ENCODE peak calls at places on chromosome 6, in seven cellular contexts. One of them, this sample, is unnamed.
A peak's percentile ranks its signal among the peaks of the same experiment; 100 is the strongest.

GRCh38 chr6:41713161-41713649 is 22.2 kb downstream of the TFEB start:
- DNase-seq in neuronal stem cell: no peak
- DNase-seq in H1: no peak
- DNase-seq in H9: no peak
- DNase-seq in mesendoderm: no peak
- DNase-seq in mesenchymal stem cell: no peak
- DNase-seq in IMR-90: peak; percentile 45
- DNase-seq in this sample: no peak

GRCh38 chr6:78771619-78772018 is 95.7 kb upstream of the IRAK1BP1 start:
- DNase-seq in H9: no peak
- DNase-seq in mesendoderm: no peak
- DNase-seq in mesenchymal stem cell: no peak
- DNase-seq in neuronal stem cell: no peak
- DNase-seq in IMR-90: no peak
- DNase-seq in H1: no peak
- DNase-seq in this sample: no peak

GRCh38 chr6:31543639-31544038 is 1.8 kb upstream of the DDX39B start:
- DNase-seq in neuronal stem cell: no peak
- DNase-seq in mesenchymal stem cell: no peak
- DNase-seq in IMR-90: no peak
- DNase-seq in H9: no peak
- DNase-seq in mesendoderm: no peak
- DNase-seq in H1: no peak
- DNase-seq in this sample: no peak

GRCh38 chr6:141521440-141521839 is 611.3 kb upstream of the GJE1 start:
- DNase-seq in H1: no peak
- DNase-seq in mesendoderm: no peak
- DNase-seq in mesenchymal stem cell: no peak
- DNase-seq in IMR-90: peak; percentile 34
- DNase-seq in H9: no peak
- DNase-seq in neuronal stem cell: no peak
- DNase-seq in this sample: no peak

GRCh38 chr6:150346346-150346745 is 22.5 kb upstream of the IYD start:
- DNase-seq in mesenchymal stem cell: no peak
- DNase-seq in IMR-90: no peak
- DNase-seq in neuronal stem cell: no peak
- DNase-seq in mesendoderm: no peak
- DNase-seq in H9: no peak
- DNase-seq in H1: no peak
- DNase-seq in this sample: no peak

GRCh38 chr6:81226957-81227356 is 525.5 kb downstream of the TENT5A start:
- DNase-seq in neuronal stem cell: no peak
- DNase-seq in mesendoderm: no peak
- DNase-seq in IMR-90: no peak
- DNase-seq in H9: no peak
- DNase-seq in H1: no peak
- DNase-seq in mesenchymal stem cell: no peak
- DNase-seq in this sample: no peak

GRCh38 chr6:23181301-23182110 is 612.1 kb downstream of the HDGFL1 start:
- DNase-seq in H1: no peak
- DNase-seq in IMR-90: no peak
- DNase-seq in neuronal stem cell: no peak
- DNase-seq in mesendoderm: no peak
- DNase-seq in mesenchymal stem cell: no peak
- DNase-seq in H9: no peak
- DNase-seq in this sample: no peak

GRCh38 chr6:133202610-133203343 is 38.4 kb upstream of the EYA4 start:
- DNase-seq in H9: no peak
- DNase-seq in neuronal stem cell: no peak
- DNase-seq in H1: no peak
- DNase-seq in IMR-90: peak; percentile 87
- DNase-seq in mesenchymal stem cell: no peak
- DNase-seq in mesendoderm: no peak
- DNase-seq in this sample: no peak

GRCh38 chr6:19472850-19473249 is 364.3 kb upstream of the ID4 start:
- DNase-seq in mesenchymal stem cell: no peak
- DNase-seq in mesendoderm: peak; percentile 27
- DNase-seq in IMR-90: no peak
- DNase-seq in H9: peak; percentile 46
- DNase-seq in neuronal stem cell: no peak
- DNase-seq in H1: peak; percentile 85
- DNase-seq in this sample: peak; percentile 75

GRCh38 chr6:10433322-10433721 is 18.4 kb upstream of the TFAP2A start:
- DNase-seq in H9: no peak
- DNase-seq in H1: no peak
- DNase-seq in neuronal stem cell: no peak
- DNase-seq in IMR-90: no peak
- DNase-seq in mesendoderm: no peak
- DNase-seq in mesenchymal stem cell: no peak
- DNase-seq in this sample: peak; percentile 77

GRCh38 chr6:132458887-132459604 is 53.9 kb downstream of the STX7 start:
- DNase-seq in IMR-90: no peak
- DNase-seq in mesenchymal stem cell: no peak
- DNase-seq in H9: no peak
- DNase-seq in H1: no peak
- DNase-seq in mesendoderm: no peak
- DNase-seq in neuronal stem cell: no peak
- DNase-seq in this sample: no peak

GRCh38 chr6:109662192-109662591 is 28.8 kb downstream of the AK9 start:
- DNase-seq in IMR-90: peak; percentile 33
- DNase-seq in mesenchymal stem cell: no peak
- DNase-seq in mesendoderm: no peak
- DNase-seq in H9: no peak
- DNase-seq in neuronal stem cell: no peak
- DNase-seq in H1: no peak
- DNase-seq in this sample: peak; percentile 10

GRCh38 chr6:73452107-73452461 is at the start of gene CGAS:
- DNase-seq in H9: no peak
- DNase-seq in H1: no peak
- DNase-seq in IMR-90: peak; percentile 62
- DNase-seq in mesenchymal stem cell: peak; percentile 72
- DNase-seq in neuronal stem cell: no peak
- DNase-seq in mesendoderm: peak; percentile 69
- DNase-seq in this sample: peak; percentile 61

GRCh38 chr6:48552905-48553304 is 441.9 kb upstream of the PTCHD4 start:
- DNase-seq in neuronal stem cell: no peak
- DNase-seq in H9: no peak
- DNase-seq in IMR-90: no peak
- DNase-seq in mesendoderm: no peak
- DNase-seq in H1: no peak
- DNase-seq in mesenchymal stem cell: no peak
- DNase-seq in this sample: no peak

GRCh38 chr6:109772961-109773431 is 81.9 kb downstream of the FIG4 start:
- DNase-seq in H1: no peak
- DNase-seq in mesendoderm: no peak
- DNase-seq in H9: no peak
- DNase-seq in neuronal stem cell: no peak
- DNase-seq in IMR-90: peak; percentile 80
- DNase-seq in mesenchymal stem cell: peak; percentile 18
- DNase-seq in this sample: no peak

GRCh38 chr6:33566182-33567084 is 13.6 kb downstream of the BAK1 start:
- DNase-seq in mesendoderm: no peak
- DNase-seq in IMR-90: peak; percentile 60
- DNase-seq in mesenchymal stem cell: no peak
- DNase-seq in H9: no peak
- DNase-seq in neuronal stem cell: no peak
- DNase-seq in H1: no peak
- DNase-seq in this sample: no peak

GRCh38 chr6:13947611-13948178 is 22.9 kb downstream of the RNF182 start:
- DNase-seq in mesenchymal stem cell: no peak
- DNase-seq in mesendoderm: peak; percentile 21
- DNase-seq in H9: no peak
- DNase-seq in IMR-90: no peak
- DNase-seq in neuronal stem cell: no peak
- DNase-seq in H1: no peak
- DNase-seq in this sample: no peak
- H3K4ac ChIP-seq in mesenchymal stem cell: no peak overlapping the region
- H3K4ac ChIP-seq in mesendoderm: no peak overlapping the region
- H3K4ac ChIP-seq in H9: no peak overlapping the region
- H3K4ac ChIP-seq in IMR-90: no peak overlapping the region
- H3K4ac ChIP-seq in neuronal stem cell: no peak overlapping the region
- H3K4ac ChIP-seq in H1: no peak overlapping the region
- H3K4ac ChIP-seq in this sample: no peak overlapping the region

DNA sequence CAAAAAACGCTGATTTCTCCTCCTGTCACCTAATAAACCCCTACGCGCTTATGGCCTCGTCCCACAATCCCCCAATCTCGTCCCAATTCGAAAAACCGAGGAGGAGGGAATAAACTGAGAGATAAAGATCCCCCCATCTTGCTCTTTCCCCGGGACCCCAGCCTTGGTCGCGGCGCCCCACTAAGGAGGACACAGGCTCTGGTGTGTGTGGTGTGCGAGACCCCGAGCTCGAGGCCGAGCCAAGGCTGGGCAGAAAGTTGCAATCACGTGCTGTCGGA is 1.3 kb upstream of the NR2E1 start:
- DNase-seq in H1: no peak
- DNase-seq in mesenchymal stem cell: no peak
- DNase-seq in IMR-90: no peak
- DNase-seq in neuronal stem cell: no peak
- DNase-seq in H9: no peak
- DNase-seq in mesendoderm: no peak
- DNase-seq in this sample: no peak
- H3K27me3 ChIP-seq in H1: peaks cover 100% of the 10 kb centered on the region
- H3K27me3 ChIP-seq in mesenchymal stem cell: peaks cover 98% of the 10 kb centered on the region
- H3K27me3 ChIP-seq in IMR-90: peaks cover 97% of the 10 kb centered on the region
- H3K27me3 ChIP-seq in neuronal stem cell: peaks cover 100% of the 10 kb centered on the region
- H3K27me3 ChIP-seq in H9: peaks cover 99% of the 10 kb centered on the region
- H3K27me3 ChIP-seq in mesendoderm: peaks cover 89% of the 10 kb centered on the region
- H3K27me3 ChIP-seq in this sample: peaks cover 95% of the 10 kb centered on the region

GRCh38 chr6:47496935-47497579 is 19.5 kb downstream of the CD2AP start:
- DNase-seq in mesenchymal stem cell: no peak
- DNase-seq in neuronal stem cell: no peak
- DNase-seq in mesendoderm: no peak
- DNase-seq in H1: no peak
- DNase-seq in IMR-90: no peak
- DNase-seq in H9: no peak
- DNase-seq in this sample: no peak

DNA sequence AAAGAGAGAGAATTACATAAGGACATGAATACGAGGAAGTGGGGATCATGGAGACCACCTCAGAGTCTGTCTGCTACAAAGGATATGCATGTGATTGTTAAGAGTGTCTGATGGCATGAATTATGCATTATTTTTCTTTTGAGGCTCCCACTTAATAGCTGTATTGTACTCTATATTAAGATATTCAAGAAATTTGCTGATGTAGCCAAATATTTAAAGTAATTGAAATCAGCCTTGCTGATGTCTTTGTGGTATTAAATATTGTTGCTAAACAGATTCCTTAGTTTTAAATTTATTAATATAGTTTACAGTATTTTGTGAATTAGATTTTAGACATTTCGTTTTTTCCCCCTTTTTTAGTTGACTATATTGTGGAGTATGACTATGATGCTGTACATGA is 25.3 kb downstream of the CD2AP start:
- DNase-seq in IMR-90: no peak
- DNase-seq in H1: no peak
- DNase-seq in neuronal stem cell: no peak
- DNase-seq in mesendoderm: no peak
- DNase-seq in mesenchymal stem cell: no peak
- DNase-seq in H9: no peak
- DNase-seq in this sample: no peak
- H4K8ac ChIP-seq in IMR-90: no peak overlapping the region
- H4K8ac ChIP-seq in H1: no peak overlapping the region
- H4K8ac ChIP-seq in neuronal stem cell: no peak overlapping the region
- H4K8ac ChIP-seq in mesendoderm: no peak overlapping the region
- H4K8ac ChIP-seq in mesenchymal stem cell: no peak overlapping the region
- H4K8ac ChIP-seq in H9: no peak overlapping the region
- H4K8ac ChIP-seq in this sample: no peak overlapping the region

DNA sequence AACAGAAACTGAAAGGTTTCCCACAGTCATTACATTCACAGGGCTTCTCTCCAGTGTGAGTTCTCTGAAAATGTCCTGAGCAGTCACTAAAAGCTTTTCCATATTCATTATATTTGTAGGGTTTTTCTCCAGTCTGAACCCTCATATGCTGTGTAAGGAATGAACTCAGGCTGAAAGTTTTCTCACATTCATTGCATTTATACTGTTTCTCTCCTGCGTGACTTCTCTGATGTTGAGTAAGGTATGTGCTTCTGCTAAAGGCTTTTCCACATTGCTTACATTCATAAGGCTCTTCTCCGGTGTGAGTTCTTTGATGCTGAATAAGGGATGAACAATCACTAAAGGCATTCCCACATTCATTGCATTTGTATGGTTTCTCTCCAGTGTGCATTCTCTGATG is 29.8 kb upstream of the ZNF391 start:
- DNase-seq in mesenchymal stem cell: no peak
- DNase-seq in IMR-90: no peak
- DNase-seq in neuronal stem cell: no peak
- DNase-seq in mesendoderm: no peak
- DNase-seq in H9: no peak
- DNase-seq in H1: no peak
- DNase-seq in this sample: peak; percentile 89
- H3K4ac ChIP-seq in mesenchymal stem cell: no peak overlapping the region
- H3K4ac ChIP-seq in IMR-90: no peak overlapping the region
- H3K4ac ChIP-seq in neuronal stem cell: no peak overlapping the region
- H3K4ac ChIP-seq in mesendoderm: no peak overlapping the region
- H3K4ac ChIP-seq in H9: no peak overlapping the region
- H3K4ac ChIP-seq in H1: no peak overlapping the region
- H3K4ac ChIP-seq in this sample: no peak overlapping the region

GRCh38 chr6:167328086-167328485 is 3.2 kb downstream of the TTLL2 start:
- DNase-seq in neuronal stem cell: no peak
- DNase-seq in H9: no peak
- DNase-seq in mesenchymal stem cell: no peak
- DNase-seq in H1: no peak
- DNase-seq in IMR-90: no peak
- DNase-seq in mesendoderm: no peak
- DNase-seq in this sample: no peak
- H3K27me3 ChIP-seq in neuronal stem cell: no peaks in the 10 kb centered on the region
- H3K27me3 ChIP-seq in H9: no peaks in the 10 kb centered on the region
- H3K27me3 ChIP-seq in mesenchymal stem cell: peaks cover 3% of the 10 kb centered on the region
- H3K27me3 ChIP-seq in H1: no peaks in the 10 kb centered on the region
- H3K27me3 ChIP-seq in IMR-90: no peaks in the 10 kb centered on the region
- H3K27me3 ChIP-seq in mesendoderm: no peaks in the 10 kb centered on the region
- H3K27me3 ChIP-seq in this sample: no peaks in the 10 kb centered on the region

GRCh38 chr6:97757575-97757974 is 474.6 kb upstream of the MMS22L start:
- DNase-seq in H9: no peak
- DNase-seq in mesendoderm: no peak
- DNase-seq in IMR-90: no peak
- DNase-seq in neuronal stem cell: no peak
- DNase-seq in mesenchymal stem cell: no peak
- DNase-seq in H1: no peak
- DNase-seq in this sample: peak; percentile 66
- H4K8ac ChIP-seq in H9: no peak overlapping the region
- H4K8ac ChIP-seq in mesendoderm: no peak overlapping the region
- H4K8ac ChIP-seq in IMR-90: no peak overlapping the region
- H4K8ac ChIP-seq in neuronal stem cell: no peak overlapping the region
- H4K8ac ChIP-seq in mesenchymal stem cell: no peak overlapping the region
- H4K8ac ChIP-seq in H1: no peak overlapping the region
- H4K8ac ChIP-seq in this sample: no peak overlapping the region

DNA sequence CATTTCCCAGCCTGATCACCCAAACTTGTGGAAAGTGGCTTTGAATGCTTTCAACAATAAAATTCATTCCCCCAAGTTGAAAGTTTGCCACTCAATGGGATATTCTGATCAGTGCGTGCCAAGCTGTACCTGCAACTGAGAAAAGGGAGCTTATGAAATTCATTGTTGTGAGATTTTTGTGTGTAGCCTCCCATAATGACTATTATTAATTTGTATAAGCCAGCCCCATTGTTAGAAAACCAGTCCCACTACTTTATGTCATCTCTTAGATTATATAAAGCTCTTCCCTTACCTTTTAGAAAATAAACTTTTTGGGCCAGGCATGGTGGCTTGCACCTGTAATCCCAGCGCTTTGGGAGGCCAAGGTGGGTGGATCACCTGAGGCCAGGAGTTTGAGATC is 15.9 kb downstream of the IL20RA start:
- DNase-seq in H1: no peak
- DNase-seq in mesenchymal stem cell: no peak
- DNase-seq in mesendoderm: no peak
- DNase-seq in H9: no peak
- DNase-seq in IMR-90: no peak
- DNase-seq in neuronal stem cell: no peak
- DNase-seq in this sample: no peak
- H3K4ac ChIP-seq in H1: no peak overlapping the region
- H3K4ac ChIP-seq in mesenchymal stem cell: no peak overlapping the region
- H3K4ac ChIP-seq in mesendoderm: no peak overlapping the region
- H3K4ac ChIP-seq in H9: no peak overlapping the region
- H3K4ac ChIP-seq in IMR-90: no peak overlapping the region
- H3K4ac ChIP-seq in neuronal stem cell: no peak overlapping the region
- H3K4ac ChIP-seq in this sample: no peak overlapping the region